ENCODE peak calls at places on chromosomes 13 and 19, in nine cellular contexts. L, T, D, A, F, O, H, R and N are unnamed samples.

GRCh38 chr13:34103854-34104253 is 285.9 kb downstream of the RFC3 start:
- DNase-seq in L (no peak), T (no peak), D (no peak), A (no peak), F (no peak), O (no peak), H (no peak), R (no peak), N (no peak)

GRCh38 chr19:58513694-58514563 is 2.1 kb upstream of the SLC27A5 start:
- DNase-seq in L (peak; percentile 69), T (peak; percentile 94), D (peak; percentile 94), A (peak; percentile 92), F (peak; percentile 92), O (peak; percentile 84), H (peak; percentile 95), R (peak; percentile 64), N (peak; percentile 77)

GRCh38 chr19:42081584-42082258 is 5.8 kb downstream of the ZNF574 start:
- DNase-seq in L (no peak), T (no peak), D (no peak), A (no peak), F (peak; percentile 36), O (no peak), H (no peak), R (no peak), N (no peak)

GRCh38 chr13:31043891-31044657 is 111.6 kb downstream of the TEX26 start:
- DNase-seq in L (peak; percentile 75), T (peak; percentile 83), D (peak; percentile 87), A (peak; percentile 90), F (peak; percentile 75), O (peak; percentile 68), H (peak; percentile 86), R (peak; percentile 65), N (peak; percentile 70)

GRCh38 chr13:51519839-51520238 is 64.4 kb upstream of the WDFY2 start:
- DNase-seq in L (no peak), T (no peak), D (no peak), A (no peak), F (no peak), O (no peak), H (no peak), R (no peak), N (no peak)

GRCh38 chr13:33069365-33069764 is 53.1 kb downstream of the KL start:
- DNase-seq in L (no peak), T (no peak), D (no peak), A (no peak), F (no peak), O (no peak), H (no peak), R (no peak), N (no peak)

GRCh38 chr19:55641376-55642152 is 762 bp downstream of the ZNF580 start:
- DNase-seq in L (no peak), T (no peak), D (no peak), A (no peak), F (no peak), O (peak; percentile 36), H (peak; percentile 62), R (no peak), N (no peak)

GRCh38 chr19:52778811-52779210 is 7.8 kb downstream of the ZNF600 start:
- DNase-seq in L (no peak), T (no peak), D (no peak), A (no peak), F (no peak), O (no peak), H (no peak), R (no peak), N (no peak)

GRCh38 chr13:24894972-24895300 is 131.0 kb downstream of the RNF17 start:
- DNase-seq in L (no peak), T (no peak), D (no peak), A (no peak), F (no peak), O (no peak), H (no peak), R (no peak), N (no peak)

GRCh38 chr13:41075034-41075433 is 13.7 kb downstream of the WBP4 start:
- DNase-seq in L (no peak), T (no peak), D (no peak), A (no peak), F (peak; percentile 41), O (no peak), H (peak; percentile 64), R (no peak), N (no peak)

GRCh38 chr19:18274776-18275356 is 614 bp upstream of the IQCN start:
- DNase-seq in L (peak; percentile 89), T (peak; percentile 89), D (peak; percentile 92), A (peak; percentile 85), F (peak; percentile 95), O (peak; percentile 90), H (no peak), R (peak; percentile 76), N (peak; percentile 88)

GRCh38 chr13:44012910-44013309 is 133.2 kb downstream of the LACC1 start:
- DNase-seq in L (no peak), T (no peak), D (no peak), A (no peak), F (no peak), O (no peak), H (no peak), R (no peak), N (no peak)

GRCh38 chr19:12791345-12792047 is at the start of gene JUNB:
- DNase-seq in L (peak; percentile 97), T (peak; percentile 99), D (peak; percentile 99), A (peak; percentile 97), F (peak; percentile 98), O (peak; percentile 98), H (peak; percentile 95), R (peak; percentile 96), N (peak; percentile 98)

GRCh38 chr13:97875911-97876310 is 77.6 kb upstream of the IPO5 start:
- DNase-seq in L (no peak), T (no peak), D (no peak), A (no peak), F (peak; percentile 65), O (no peak), H (no peak), R (no peak), N (no peak)

GRCh38 chr13:95438297-95438696 is 114.2 kb upstream of the CLDN10 start:
- DNase-seq in L (no peak), T (no peak), D (no peak), A (no peak), F (no peak), O (no peak), H (no peak), R (no peak), N (no peak)

GRCh38 chr19:29285878-29286277 is 72.9 kb upstream of the UQCRFS1 start:
- DNase-seq in L (no peak), T (no peak), D (no peak), A (no peak), F (no peak), O (no peak), H (peak; percentile 36), R (no peak), N (no peak)
- TF ChIP-seq CTCF in L (no peak), T (no peak), D (no peak), A (no peak), F (no peak), O (no peak), H (peak; percentile 14), R (no peak), N (no peak)

DNA sequence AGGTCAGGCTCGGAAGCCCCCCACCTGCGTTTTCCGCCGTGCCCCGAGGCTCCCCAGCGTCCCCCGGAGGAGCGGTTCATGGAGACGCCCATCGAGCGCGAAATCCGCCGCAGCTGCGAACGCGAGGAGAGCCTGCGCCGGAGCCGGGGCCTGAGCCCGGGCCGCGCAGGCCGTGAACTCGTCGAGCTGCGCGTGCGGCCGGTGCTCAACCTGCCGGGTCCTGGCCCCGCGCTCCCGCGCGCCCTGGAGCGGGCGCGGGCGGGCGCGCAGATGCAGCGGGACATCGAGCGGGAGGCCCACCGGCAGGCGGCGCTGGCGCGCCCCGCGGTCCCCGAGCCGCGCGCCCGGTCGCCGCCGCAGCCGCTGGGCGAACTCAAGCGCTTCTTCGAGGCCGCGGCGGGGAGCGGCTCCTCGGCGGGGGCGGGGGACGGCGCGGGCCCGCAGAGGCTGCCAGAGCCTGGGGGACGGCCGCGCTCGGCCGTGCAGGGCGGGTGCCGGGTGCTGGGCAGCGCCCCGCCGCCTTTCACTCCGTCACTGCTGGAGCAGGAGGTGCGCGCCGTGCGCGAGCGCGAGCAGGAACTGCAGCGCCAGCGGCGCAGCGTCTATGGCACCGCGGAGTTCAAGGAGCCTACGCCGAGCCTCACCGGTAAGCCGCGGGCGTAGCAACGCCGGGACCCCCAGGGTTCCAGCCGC is 792 bp downstream of the MISP3 start:
- DNase-seq in L (peak; percentile 51), T (peak; percentile 81), D (peak; percentile 80), A (peak; percentile 70), F (peak; percentile 84), O (peak; percentile 57), H (peak; percentile 86), R (no peak), N (peak; percentile 66)
- H3K4me1 ChIP-seq in L (no peaks in the 10 kb centered on the region), T (peaks cover 54% of the 10 kb centered on the region), D (peaks cover 52% of the 10 kb centered on the region), A (peaks cover 46% of the 10 kb centered on the region), F (peaks cover 35% of the 10 kb centered on the region), O (peaks cover 7% of the 10 kb centered on the region), H (peaks cover 15% of the 10 kb centered on the region), R (peaks cover 44% of the 10 kb centered on the region), N (peaks cover 28% of the 10 kb centered on the region)

DNA sequence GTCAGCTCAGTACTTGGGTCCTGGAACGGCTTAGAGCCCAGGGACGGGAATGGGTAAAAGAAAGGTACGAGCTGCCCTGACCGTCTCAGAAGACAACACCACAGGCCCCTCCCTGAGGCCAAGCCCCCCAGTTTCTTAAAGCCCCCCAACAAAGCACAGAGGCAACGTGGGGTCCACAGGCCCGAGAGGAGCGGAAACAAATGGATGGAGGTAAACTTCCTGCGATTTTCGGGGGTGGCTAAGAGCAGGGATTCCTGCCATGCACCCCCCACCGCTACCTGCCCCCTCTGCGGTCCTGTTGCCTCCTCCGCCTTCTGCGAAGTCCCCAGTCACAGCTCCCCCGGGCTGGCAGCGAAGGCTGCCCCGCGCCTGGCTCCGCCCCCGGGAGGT is 48.2 kb downstream of the PTPRS start:
- DNase-seq in L (no peak), T (peak; percentile 60), D (peak; percentile 30), A (no peak), F (peak; percentile 69), O (no peak), H (no peak), R (no peak), N (no peak)
- TF ChIP-seq CTCF in L (no peak), T (no peak), D (no peak), A (no peak), F (no peak), O (no peak), H (no peak), R (no peak), N (no peak)

GRCh38 chr19:46862974-46863632 is 2.3 kb downstream of the ARHGAP35 start:
- DNase-seq in L (peak; percentile 8), T (no peak), D (no peak), A (no peak), F (no peak), O (no peak), H (peak; percentile 8), R (no peak), N (no peak)

GRCh38 chr19:46861691-46862503 is 1.1 kb downstream of the ARHGAP35 start:
- DNase-seq in L (peak; percentile 25), T (peak; percentile 28), D (peak; percentile 28), A (no peak), F (peak; percentile 45), O (no peak), H (peak; percentile 63), R (no peak), N (peak; percentile 22)

GRCh38 chr19:46860846-46861690 is at the start of gene ARHGAP35:
- DNase-seq in L (peak; percentile 30), T (no peak), D (peak; percentile 43), A (peak; percentile 75), F (peak; percentile 34), O (no peak), H (no peak), R (no peak), N (peak; percentile 43)

GRCh38 chr19:46863818-46864629 is 3.2 kb downstream of the ARHGAP35 start:
- DNase-seq in L (peak; percentile 12), T (peak; percentile 39), D (no peak), A (peak; percentile 79), F (peak; percentile 51), O (no peak), H (peak; percentile 36), R (no peak), N (no peak)

GRCh38 chr19:46862504-46862835 is 1.7 kb downstream of the ARHGAP35 start:
- DNase-seq in L (peak; percentile 11), T (no peak), D (no peak), A (no peak), F (no peak), O (no peak), H (peak; percentile 39), R (no peak), N (no peak)
- H3K4me1 ChIP-seq in L (no peaks in the 10 kb centered on the region), T (peaks cover 70% of the 10 kb centered on the region), D (peaks cover 73% of the 10 kb centered on the region), A (peaks cover 73% of the 10 kb centered on the region), F (peaks cover 67% of the 10 kb centered on the region), O (peaks cover 13% of the 10 kb centered on the region), H (peaks cover 31% of the 10 kb centered on the region), R (peaks cover 65% of the 10 kb centered on the region), N (peaks cover 72% of the 10 kb centered on the region)